ENCODE peak calls at places on chromosomes 13 and 19, in six cellular contexts. C is breast epithelium, Z is SK-N-SH, A is colonic mucosa, R is fibroblast of lung, X is body of pancreas. L is an unnamed sample.

GRCh38 chr19:17775245-17775927 is 19.6 kb upstream of the B3GNT3 start:
- DNase-seq in C (no peak), Z (peak; percentile 76), A (peak; percentile 62), R (no peak), X (peak; percentile 44), L (peak; percentile 91)

GRCh38 chr13:22243519-22244197 is 572.8 kb downstream of the FGF9 start:
- DNase-seq in C (no peak), Z (no peak), A (no peak), R (no peak), X (no peak), L (no peak)

GRCh38 chr19:17026041-17026658 is 460 bp downstream of the CPAMD8 start:
- DNase-seq in C (no peak), Z (no peak), A (no peak), R (no peak), X (no peak), L (peak; percentile 70)

GRCh38 chr13:29800687-29801086 is 49.7 kb downstream of the UBL3 start:
- DNase-seq in C (no peak), Z (no peak), A (no peak), R (no peak), X (no peak), L (peak; percentile 50)

GRCh38 chr13:30158774-30159445 is 148.4 kb downstream of the KATNAL1 start:
- DNase-seq in C (no peak), Z (no peak), A (no peak), R (peak; percentile 86), X (no peak), L (no peak)

GRCh38 chr13:77386880-77387606 is 60.1 kb upstream of the MYCBP2 start:
- DNase-seq in C (no peak), Z (no peak), A (no peak), R (peak; percentile 89), X (no peak), L (no peak)

GRCh38 chr19:7492142-7493055 is 3.6 kb upstream of the PEX11G start:
- DNase-seq in C (no peak), Z (no peak), A (no peak), R (no peak), X (no peak), L (no peak)

GRCh38 chr19:3986260-3987041 is 1.2 kb upstream of the EEF2 start:
- DNase-seq in C (no peak), Z (peak; percentile 68), A (peak; percentile 77), R (peak; percentile 68), X (peak; percentile 66), L (peak; percentile 81)

GRCh38 chr19:13872695-13873389 is 4.1 kb upstream of the NANOS3 start:
- DNase-seq in C (no peak), Z (peak; percentile 43), A (peak; percentile 62), R (no peak), X (peak; percentile 46), L (peak; percentile 91)

GRCh38 chr13:41675306-41675705 is 218.0 kb downstream of the RGCC start:
- DNase-seq in C (no peak), Z (no peak), A (no peak), R (peak; percentile 23), X (no peak), L (no peak)

GRCh38 chr19:55383789-55384575 is at the start of gene TMEM238:
- DNase-seq in C (no peak), Z (peak; percentile 88), A (peak; percentile 83), R (peak; percentile 71), X (peak; percentile 78), L (peak; percentile 85)

GRCh38 chr13:31072041-31072440 is 89.7 kb downstream of the HSPH1 start:
- DNase-seq in C (no peak), Z (no peak), A (no peak), R (peak; percentile 47), X (no peak), L (no peak)

GRCh38 chr13:110882228-110882627 is 32.6 kb downstream of the ANKRD10 start:
- DNase-seq in C (no peak), Z (no peak), A (no peak), R (no peak), X (no peak), L (no peak)

GRCh38 chr19:42191855-42192254 is 25.6 kb downstream of the DEDD2 start:
- DNase-seq in C (no peak), Z (no peak), A (peak; percentile 90), R (peak; percentile 70), X (no peak), L (no peak)

GRCh38 chr13:50722437-50723125 is 120.9 kb downstream of the DLEU7 start:
- DNase-seq in C (no peak), Z (no peak), A (no peak), R (peak; percentile 31), X (no peak), L (no peak)

GRCh38 chr13:40221460-40222201 is 444.8 kb downstream of the FOXO1 start:
- DNase-seq in C (no peak), Z (no peak), A (no peak), R (peak; percentile 90), X (peak; percentile 42), L (no peak)

GRCh38 chr19:46660601-46661019 is 372 bp downstream of the DACT3 start:
- DNase-seq in C (no peak), Z (peak; percentile 74), A (peak; percentile 42), R (no peak), X (no peak), L (no peak)

GRCh38 chr19:38669532-38669931 is 22.1 kb downstream of the ACTN4 start:
- DNase-seq in C (no peak), Z (no peak), A (no peak), R (no peak), X (no peak), L (no peak)

GRCh38 chr13:59659981-59660380 is 503.7 kb downstream of the DIAPH3 start:
- DNase-seq in C (no peak), Z (no peak), A (no peak), R (no peak), X (no peak), L (no peak)

GRCh38 chr19:33302974-33303790 is 848 bp upstream of the CEBPA start:
- DNase-seq in C (peak; percentile 64), Z (peak; percentile 88), A (no peak), R (peak; percentile 57), X (peak; percentile 72), L (peak; percentile 88)

GRCh38 chr19:571127-571974 is 1.0 kb upstream of the BSG start:
- DNase-seq in C (peak; percentile 76), Z (no peak), A (peak; percentile 76), R (peak; percentile 51), X (peak; percentile 41), L (peak; percentile 83)

GRCh38 chr19:572140-572890 is at the start of gene BSG:
- DNase-seq in C (peak; percentile 99), Z (peak; percentile 99), A (peak; percentile 99), R (peak; percentile 95), X (peak; percentile 98), L (peak; percentile 99)

GRCh38 chr19:575527-576506 is 3.4 kb downstream of the BSG start:
- DNase-seq in C (no peak), Z (peak; percentile 71), A (no peak), R (peak; percentile 68), X (peak; percentile 55), L (peak; percentile 55)

GRCh38 chr19:574658-575526 is 2.5 kb downstream of the BSG start:
- DNase-seq in C (no peak), Z (no peak), A (peak; percentile 36), R (peak; percentile 67), X (peak; percentile 57), L (peak; percentile 59)

DNA sequence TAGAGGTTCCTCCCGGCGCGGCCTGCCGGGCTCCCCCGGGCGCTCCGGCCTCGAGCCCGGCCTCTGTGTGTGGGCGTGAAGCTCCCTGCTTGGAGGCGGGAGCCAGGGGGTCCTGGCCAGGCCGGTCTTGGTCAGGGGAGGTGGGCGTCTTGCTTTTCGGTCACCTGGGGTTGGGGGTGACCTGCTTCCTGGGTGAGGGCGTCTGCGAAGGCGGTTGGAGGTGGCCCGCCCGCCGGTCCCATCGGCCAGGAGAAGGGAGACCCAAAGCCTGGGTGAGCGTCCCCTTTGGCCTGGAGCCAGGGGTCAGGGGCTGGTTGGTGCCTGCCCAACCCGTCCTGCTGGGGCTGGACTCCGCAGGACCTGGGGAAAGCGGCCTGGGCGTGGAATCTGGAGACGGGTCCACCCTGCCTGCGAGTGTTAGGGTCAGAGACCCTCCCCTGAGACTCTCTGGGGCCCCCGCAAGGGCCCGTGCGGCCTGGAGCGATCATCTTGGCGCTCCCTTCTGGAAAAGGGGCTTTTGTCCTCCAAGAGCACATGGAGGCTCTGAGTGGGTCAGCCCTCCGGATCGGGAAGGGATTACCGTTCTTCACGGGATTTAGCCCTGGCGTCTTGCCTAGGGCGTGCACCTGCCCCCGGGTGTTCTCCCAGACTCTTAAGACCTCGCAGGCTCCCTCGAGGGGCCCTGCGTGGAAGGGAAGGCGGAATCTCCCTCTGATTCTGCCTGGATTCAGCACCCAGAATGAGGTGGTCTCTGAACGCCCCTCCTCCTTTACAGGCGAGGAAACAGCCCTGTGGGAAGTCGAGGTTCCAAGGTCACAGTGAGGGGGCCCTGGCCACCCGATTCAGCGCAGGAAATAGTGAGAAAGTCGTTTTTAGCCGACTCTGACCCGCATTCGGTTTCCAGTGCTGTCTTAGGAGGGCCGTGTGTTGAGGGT is 762 bp downstream of the BSG start:
- DNase-seq in C (no peak), Z (peak; percentile 69), A (peak; percentile 60), R (peak; percentile 45), X (peak; percentile 63), L (peak; percentile 73)
- H3K4me1 ChIP-seq in C (peaks cover 23% of the 10 kb centered on the region), Z (peaks cover 32% of the 10 kb centered on the region), A (peaks cover 18% of the 10 kb centered on the region), R (peaks cover 20% of the 10 kb centered on the region), X (peaks cover 47% of the 10 kb centered on the region), L (peaks cover 3% of the 10 kb centered on the region)

GRCh38 chr19:58261600-58261967 is 17.2 kb upstream of the ZNF8 start:
- DNase-seq in C (no peak), Z (no peak), A (no peak), R (peak; percentile 20), X (no peak), L (no peak)
- H3K4me3 ChIP-seq in C (no peak overlapping the region), Z (no peak overlapping the region), A (no peak overlapping the region), R (no peak overlapping the region), X (no peak overlapping the region), L (peak overlapping the region; percentile 72)

DNA sequence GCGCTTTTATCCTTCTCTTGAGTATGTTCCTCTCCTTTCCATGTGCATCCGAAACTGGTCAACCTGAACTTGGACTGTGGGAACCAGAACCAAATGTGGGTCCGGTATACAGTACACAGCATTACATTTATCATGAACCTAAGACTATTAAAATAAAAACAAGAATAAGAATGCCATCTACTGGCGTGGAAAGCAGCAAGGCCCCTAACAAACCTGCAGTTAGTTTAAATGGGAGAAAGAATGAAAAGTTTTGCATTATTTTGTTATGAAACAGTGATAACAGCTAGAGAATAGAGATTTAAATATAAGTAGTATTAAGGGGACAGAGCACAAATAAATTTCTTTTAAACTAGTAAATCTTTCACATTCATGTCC is 159.5 kb downstream of the RBM26 start:
- DNase-seq in C (no peak), Z (no peak), A (no peak), R (no peak), X (no peak), L (no peak)
- TF ChIP-seq CTCF in C (no peak), Z (no peak), A (no peak), R (no peak), X (no peak), L (no peak)

GRCh38 chr19:920051-920857 is 3.1 kb downstream of the KISS1R start:
- DNase-seq in C (no peak), Z (no peak), A (no peak), R (no peak), X (peak; percentile 68), L (peak; percentile 75)

GRCh38 chr19:925912-926594 is at the start of gene ARID3A:
- DNase-seq in C (peak; percentile 56), Z (peak; percentile 88), A (peak; percentile 51), R (peak; percentile 79), X (peak; percentile 66), L (no peak)

GRCh38 chr19:926595-927043 is 784 bp downstream of the ARID3A start:
- DNase-seq in C (peak; percentile 55), Z (no peak), A (peak; percentile 70), R (no peak), X (peak; percentile 63), L (peak; percentile 73)

GRCh38 chr19:925087-925911 is 536 bp upstream of the ARID3A start:
- DNase-seq in C (peak; percentile 70), Z (peak; percentile 95), A (peak; percentile 73), R (peak; percentile 80), X (peak; percentile 83), L (peak; percentile 93)

GRCh38 chr19:923551-924211 is 2.2 kb upstream of the ARID3A start:
- DNase-seq in C (no peak), Z (peak; percentile 68), A (no peak), R (no peak), X (no peak), L (no peak)
- H3K4me1 ChIP-seq in C (peaks cover 18% of the 10 kb centered on the region), Z (peaks cover 21% of the 10 kb centered on the region), A (peaks cover 11% of the 10 kb centered on the region), R (peaks cover 6% of the 10 kb centered on the region), X (peaks cover 45% of the 10 kb centered on the region), L (no peaks in the 10 kb centered on the region)

L was measured in endodermal cell.